ENCODE peak calls at places on chromosomes 12 and 14, in four cellular contexts. F, E, M and N are unnamed samples.

GRCh38 chr14:99685061-99685995 is 1.2 kb downstream of the CYP46A1 start:
- DNase-seq in E (no peak), M (no peak), F (no peak), N (no peak)

GRCh38 chr12:6306599-6307220 is 3.8 kb upstream of the PLEKHG6 start:
- DNase-seq in E (no peak), M (no peak), F (no peak), N (no peak)

GRCh38 chr12:49869816-49870500 is 27.1 kb upstream of the BCDIN3D start:
- DNase-seq in F (no peak), M (no peak), E (no peak), N (no peak)

GRCh38 chr12:16323638-16324037 is 23.8 kb upstream of the MGST1 start:
- DNase-seq in F (no peak), E (no peak), M (no peak), N (no peak)

GRCh38 chr14:61504841-61505340 is 183.5 kb downstream of the PRKCH start:
- DNase-seq in F (no peak), M (no peak), E (no peak), N (no peak)

GRCh38 chr12:83451189-83451588 is 764.5 kb downstream of the TMTC2 start:
- DNase-seq in E (no peak), M (no peak), F (no peak), N (no peak)

GRCh38 chr14:95515080-95515489 is 1.4 kb downstream of the SYNE3 start:
- DNase-seq in M (no peak), E (no peak), F (peak; percentile 48), N (no peak)

GRCh38 chr12:113461666-113462065 is 10.0 kb downstream of the LHX5 start:
- DNase-seq in E (no peak), M (no peak), F (no peak), N (peak; percentile 59)